ENCODE peak calls at places on chromosomes 6 and 20, in ten cellular contexts. One of them, this sample, is unnamed.

GRCh38 chr6:170082531-170083187 is 208.2 kb downstream of the DLL1 start:
- DNase-seq in astrocyte: no peak
- DNase-seq in CD8-positive, alpha-beta T cell: no peak
- DNase-seq in AG04450: no peak
- DNase-seq in psoas muscle: no peak
- DNase-seq in PC-3: peak; percentile 12
- DNase-seq in foreskin fibroblast: no peak
- DNase-seq in adrenal gland: no peak
- DNase-seq in lower leg skin: no peak
- DNase-seq in epithelial cell of proximal tubule: no peak
- DNase-seq in this sample: no peak

GRCh38 chr6:34529665-34530327 is 26.3 kb downstream of the SPDEF start:
- DNase-seq in astrocyte: no peak
- DNase-seq in epithelial cell of proximal tubule: peak; percentile 41
- DNase-seq in adrenal gland: no peak
- DNase-seq in AG04450: no peak
- DNase-seq in PC-3: peak; percentile 53
- DNase-seq in lower leg skin: no peak
- DNase-seq in psoas muscle: no peak
- DNase-seq in CD8-positive, alpha-beta T cell: no peak
- DNase-seq in foreskin fibroblast: no peak
- DNase-seq in this sample: no peak

GRCh38 chr6:85945454-85946185 is 302.9 kb upstream of the SYNCRIP start:
- DNase-seq in foreskin fibroblast: no peak
- DNase-seq in epithelial cell of proximal tubule: no peak
- DNase-seq in lower leg skin: no peak
- DNase-seq in AG04450: no peak
- DNase-seq in psoas muscle: no peak
- DNase-seq in PC-3: no peak
- DNase-seq in CD8-positive, alpha-beta T cell: no peak
- DNase-seq in adrenal gland: no peak
- DNase-seq in astrocyte: no peak
- DNase-seq in this sample: no peak

GRCh38 chr6:34487536-34487935 is 21.7 kb downstream of the PACSIN1 start:
- DNase-seq in CD8-positive, alpha-beta T cell: no peak
- DNase-seq in foreskin fibroblast: no peak
- DNase-seq in PC-3: no peak
- DNase-seq in AG04450: no peak
- DNase-seq in lower leg skin: no peak
- DNase-seq in adrenal gland: no peak
- DNase-seq in psoas muscle: no peak
- DNase-seq in epithelial cell of proximal tubule: no peak
- DNase-seq in astrocyte: no peak
- DNase-seq in this sample: no peak

GRCh38 chr20:40686893-40687292 is 2.1 kb downstream of the MAFB start:
- DNase-seq in PC-3: no peak
- DNase-seq in psoas muscle: no peak
- DNase-seq in epithelial cell of proximal tubule: no peak
- DNase-seq in astrocyte: no peak
- DNase-seq in lower leg skin: no peak
- DNase-seq in AG04450: no peak
- DNase-seq in adrenal gland: no peak
- DNase-seq in CD8-positive, alpha-beta T cell: no peak
- DNase-seq in foreskin fibroblast: no peak
- DNase-seq in this sample: no peak

GRCh38 chr20:47677314-47678129 is 107.8 kb downstream of the SULF2 start:
- DNase-seq in epithelial cell of proximal tubule: no peak
- DNase-seq in psoas muscle: no peak
- DNase-seq in AG04450: no peak
- DNase-seq in CD8-positive, alpha-beta T cell: peak; percentile 25
- DNase-seq in adrenal gland: peak; percentile 53
- DNase-seq in foreskin fibroblast: peak; percentile 46
- DNase-seq in lower leg skin: no peak
- DNase-seq in PC-3: peak; percentile 77
- DNase-seq in astrocyte: peak; percentile 16
- DNase-seq in this sample: no peak

GRCh38 chr20:35012227-35013069 is 56.8 kb downstream of the MYH7B start:
- DNase-seq in adrenal gland: peak; percentile 68
- DNase-seq in lower leg skin: no peak
- DNase-seq in foreskin fibroblast: peak; percentile 46
- DNase-seq in astrocyte: no peak
- DNase-seq in psoas muscle: peak; percentile 56
- DNase-seq in CD8-positive, alpha-beta T cell: no peak
- DNase-seq in AG04450: no peak
- DNase-seq in epithelial cell of proximal tubule: no peak
- DNase-seq in PC-3: no peak
- DNase-seq in this sample: no peak

GRCh38 chr6:42929928-42930360 is 664 bp downstream of the CNPY3 start:
- DNase-seq in foreskin fibroblast: peak; percentile 86
- DNase-seq in AG04450: peak; percentile 42
- DNase-seq in lower leg skin: peak; percentile 24
- DNase-seq in CD8-positive, alpha-beta T cell: peak; percentile 41
- DNase-seq in epithelial cell of proximal tubule: no peak
- DNase-seq in PC-3: peak; percentile 52
- DNase-seq in psoas muscle: no peak
- DNase-seq in adrenal gland: peak; percentile 25
- DNase-seq in astrocyte: peak; percentile 71
- DNase-seq in this sample: no peak

GRCh38 chr6:16257999-16258708 is 19.8 kb downstream of the GMPR start:
- DNase-seq in astrocyte: no peak
- DNase-seq in adrenal gland: no peak
- DNase-seq in psoas muscle: no peak
- DNase-seq in CD8-positive, alpha-beta T cell: no peak
- DNase-seq in foreskin fibroblast: no peak
- DNase-seq in lower leg skin: no peak
- DNase-seq in AG04450: no peak
- DNase-seq in PC-3: peak; percentile 3
- DNase-seq in epithelial cell of proximal tubule: no peak
- DNase-seq in this sample: no peak

GRCh38 chr20:56487216-56487615 is 18.8 kb downstream of the RTF2 start:
- DNase-seq in astrocyte: no peak
- DNase-seq in PC-3: no peak
- DNase-seq in lower leg skin: no peak
- DNase-seq in epithelial cell of proximal tubule: no peak
- DNase-seq in CD8-positive, alpha-beta T cell: no peak
- DNase-seq in foreskin fibroblast: no peak
- DNase-seq in psoas muscle: no peak
- DNase-seq in AG04450: no peak
- DNase-seq in adrenal gland: no peak
- DNase-seq in this sample: no peak

GRCh38 chr6:14305131-14305530 is 187.6 kb downstream of the CD83 start:
- DNase-seq in CD8-positive, alpha-beta T cell: no peak
- DNase-seq in psoas muscle: no peak
- DNase-seq in PC-3: peak; percentile 52
- DNase-seq in astrocyte: no peak
- DNase-seq in AG04450: no peak
- DNase-seq in adrenal gland: no peak
- DNase-seq in foreskin fibroblast: no peak
- DNase-seq in lower leg skin: no peak
- DNase-seq in epithelial cell of proximal tubule: no peak
- DNase-seq in this sample: no peak

GRCh38 chr6:26016326-26017275 is 54.0 kb downstream of the TRIM38 start:
- DNase-seq in AG04450: no peak
- DNase-seq in adrenal gland: no peak
- DNase-seq in lower leg skin: no peak
- DNase-seq in epithelial cell of proximal tubule: no peak
- DNase-seq in astrocyte: peak; percentile 17
- DNase-seq in foreskin fibroblast: peak; percentile 45
- DNase-seq in CD8-positive, alpha-beta T cell: no peak
- DNase-seq in psoas muscle: peak; percentile 60
- DNase-seq in PC-3: no peak
- DNase-seq in this sample: no peak

GRCh38 chr6:108585921-108586320 is 25.2 kb downstream of the FOXO3 start:
- DNase-seq in epithelial cell of proximal tubule: no peak
- DNase-seq in adrenal gland: no peak
- DNase-seq in psoas muscle: no peak
- DNase-seq in PC-3: no peak
- DNase-seq in astrocyte: no peak
- DNase-seq in foreskin fibroblast: no peak
- DNase-seq in lower leg skin: no peak
- DNase-seq in AG04450: no peak
- DNase-seq in CD8-positive, alpha-beta T cell: no peak
- DNase-seq in this sample: no peak

GRCh38 chr6:108588586-108588985 is 27.9 kb downstream of the FOXO3 start:
- DNase-seq in PC-3: peak; percentile 30
- DNase-seq in CD8-positive, alpha-beta T cell: no peak
- DNase-seq in lower leg skin: no peak
- DNase-seq in foreskin fibroblast: peak; percentile 83
- DNase-seq in epithelial cell of proximal tubule: no peak
- DNase-seq in psoas muscle: peak; percentile 49
- DNase-seq in astrocyte: peak; percentile 63
- DNase-seq in adrenal gland: no peak
- DNase-seq in AG04450: no peak
- DNase-seq in this sample: no peak

GRCh38 chr6:108589244-108589730 is 28.6 kb downstream of the FOXO3 start:
- DNase-seq in PC-3: peak; percentile 47
- DNase-seq in lower leg skin: peak; percentile 91
- DNase-seq in astrocyte: peak; percentile 56
- DNase-seq in epithelial cell of proximal tubule: peak; percentile 72
- DNase-seq in adrenal gland: peak; percentile 61
- DNase-seq in psoas muscle: peak; percentile 90
- DNase-seq in CD8-positive, alpha-beta T cell: no peak
- DNase-seq in AG04450: no peak
- DNase-seq in foreskin fibroblast: peak; percentile 78
- DNase-seq in this sample: no peak

GRCh38 chr6:108584323-108584722 is 23.6 kb downstream of the FOXO3 start:
- DNase-seq in epithelial cell of proximal tubule: no peak
- DNase-seq in adrenal gland: no peak
- DNase-seq in psoas muscle: no peak
- DNase-seq in lower leg skin: no peak
- DNase-seq in PC-3: no peak
- DNase-seq in astrocyte: no peak
- DNase-seq in AG04450: no peak
- DNase-seq in CD8-positive, alpha-beta T cell: no peak
- DNase-seq in foreskin fibroblast: peak; percentile 7
- DNase-seq in this sample: no peak

GRCh38 chr6:108587258-108588059 is 26.7 kb downstream of the FOXO3 start:
- DNase-seq in adrenal gland: peak; percentile 33
- DNase-seq in CD8-positive, alpha-beta T cell: no peak
- DNase-seq in astrocyte: peak; percentile 78
- DNase-seq in epithelial cell of proximal tubule: no peak
- DNase-seq in psoas muscle: no peak
- DNase-seq in lower leg skin: no peak
- DNase-seq in foreskin fibroblast: peak; percentile 94
- DNase-seq in AG04450: peak; percentile 70
- DNase-seq in PC-3: peak; percentile 56
- DNase-seq in this sample: peak; percentile 43
- H3K4me3 ChIP-seq in adrenal gland: no peak overlapping the region
- H3K4me3 ChIP-seq in CD8-positive, alpha-beta T cell: no peak overlapping the region
- H3K4me3 ChIP-seq in astrocyte: no peak overlapping the region
- H3K4me3 ChIP-seq in epithelial cell of proximal tubule: no peak overlapping the region
- H3K4me3 ChIP-seq in psoas muscle: peak overlapping the region; percentile 31
- H3K4me3 ChIP-seq in lower leg skin: no peak overlapping the region
- H3K4me3 ChIP-seq in foreskin fibroblast: no peak overlapping the region
- H3K4me3 ChIP-seq in AG04450: no peak overlapping the region
- H3K4me3 ChIP-seq in PC-3: no peak overlapping the region
- H3K4me3 ChIP-seq in this sample: no peak overlapping the region

DNA sequence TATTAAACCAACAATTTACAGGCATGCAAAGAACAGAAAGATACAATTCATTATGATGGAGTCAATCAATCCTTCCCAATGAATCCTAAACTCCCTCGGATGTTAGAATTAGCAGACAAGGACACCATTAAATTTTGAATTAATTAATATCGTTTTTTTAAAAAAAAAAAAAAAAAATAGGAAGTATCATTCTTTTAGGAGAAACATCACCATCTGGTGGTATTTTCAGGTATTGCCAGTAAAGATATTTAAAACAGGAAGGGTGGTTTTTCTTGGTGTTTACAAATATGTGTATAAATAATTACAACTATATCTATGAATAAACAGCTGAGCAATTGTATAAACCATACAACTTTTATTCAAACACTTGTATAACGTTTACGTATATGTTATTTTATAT is 564.4 kb downstream of the HAO1 start:
- DNase-seq in CD8-positive, alpha-beta T cell: no peak
- DNase-seq in lower leg skin: no peak
- DNase-seq in PC-3: peak; percentile 73
- DNase-seq in adrenal gland: no peak
- DNase-seq in epithelial cell of proximal tubule: no peak
- DNase-seq in AG04450: no peak
- DNase-seq in astrocyte: no peak
- DNase-seq in psoas muscle: no peak
- DNase-seq in foreskin fibroblast: peak; percentile 49
- DNase-seq in this sample: no peak
- TF ChIP-seq CTCF in CD8-positive, alpha-beta T cell: peak; percentile 42
- TF ChIP-seq CTCF in lower leg skin: no peak
- TF ChIP-seq CTCF in PC-3: peak; percentile 51
- TF ChIP-seq CTCF in adrenal gland: no peak
- TF ChIP-seq CTCF in epithelial cell of proximal tubule: peak; percentile 44
- TF ChIP-seq CTCF in AG04450: peak; percentile 54
- TF ChIP-seq CTCF in astrocyte: peak; percentile 34
- TF ChIP-seq CTCF in psoas muscle: peak; percentile 46
- TF ChIP-seq CTCF in foreskin fibroblast: peak; percentile 34
- TF ChIP-seq CTCF in this sample: peak; percentile 19

GRCh38 chr6:141057761-141058160 is 1075.0 kb upstream of the GJE1 start:
- DNase-seq in CD8-positive, alpha-beta T cell: no peak
- DNase-seq in foreskin fibroblast: no peak
- DNase-seq in epithelial cell of proximal tubule: no peak
- DNase-seq in astrocyte: no peak
- DNase-seq in PC-3: no peak
- DNase-seq in lower leg skin: no peak
- DNase-seq in psoas muscle: no peak
- DNase-seq in AG04450: no peak
- DNase-seq in adrenal gland: no peak
- DNase-seq in this sample: no peak
- H3K4me3 ChIP-seq in CD8-positive, alpha-beta T cell: no peak overlapping the region
- H3K4me3 ChIP-seq in foreskin fibroblast: no peak overlapping the region
- H3K4me3 ChIP-seq in epithelial cell of proximal tubule: no peak overlapping the region
- H3K4me3 ChIP-seq in astrocyte: no peak overlapping the region
- H3K4me3 ChIP-seq in PC-3: no peak overlapping the region
- H3K4me3 ChIP-seq in lower leg skin: no peak overlapping the region
- H3K4me3 ChIP-seq in psoas muscle: no peak overlapping the region
- H3K4me3 ChIP-seq in AG04450: no peak overlapping the region
- H3K4me3 ChIP-seq in adrenal gland: no peak overlapping the region
- H3K4me3 ChIP-seq in this sample: no peak overlapping the region

DNA sequence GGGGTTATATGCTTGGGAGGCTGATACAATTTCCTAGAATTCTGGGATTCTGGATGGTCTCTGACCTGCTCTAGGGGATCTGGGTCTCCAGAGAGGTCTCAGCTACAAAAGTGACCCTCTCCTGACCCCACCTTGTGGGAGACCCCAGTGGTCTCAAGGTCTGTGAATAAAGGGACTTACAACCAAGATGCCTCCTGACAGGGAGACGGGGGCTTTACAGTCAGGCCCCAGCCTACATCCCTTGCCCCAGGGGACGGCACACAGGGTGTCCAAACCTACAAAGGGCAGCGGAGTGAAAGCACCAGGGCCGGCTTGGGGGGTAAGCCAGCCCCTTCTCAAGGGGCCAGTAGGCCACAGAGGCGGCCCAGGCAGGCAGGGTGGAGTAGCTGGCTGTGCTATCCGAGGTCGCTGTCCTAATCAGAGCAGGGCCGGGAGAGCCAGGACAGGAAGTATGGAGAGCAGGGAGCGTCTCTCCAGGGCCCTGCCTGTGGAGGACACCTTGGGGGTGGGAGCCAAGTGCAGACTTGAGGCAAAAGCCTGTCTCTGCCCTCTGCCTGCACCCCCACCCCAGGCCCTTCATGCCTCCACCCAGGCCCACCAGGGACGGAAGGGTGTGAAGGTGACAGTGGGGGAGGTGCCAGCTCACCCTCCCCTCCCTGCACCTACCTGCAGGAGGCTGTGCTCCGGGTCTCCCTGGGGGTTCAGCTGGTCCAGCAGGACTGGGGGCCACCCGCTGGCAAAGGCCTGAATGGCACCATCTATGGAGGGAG is 3.5 kb downstream of the GFRA4 start:
- DNase-seq in lower leg skin: no peak
- DNase-seq in AG04450: no peak
- DNase-seq in adrenal gland: peak; percentile 5
- DNase-seq in foreskin fibroblast: no peak
- DNase-seq in psoas muscle: peak; percentile 43
- DNase-seq in PC-3: no peak
- DNase-seq in astrocyte: no peak
- DNase-seq in CD8-positive, alpha-beta T cell: no peak
- DNase-seq in epithelial cell of proximal tubule: no peak
- DNase-seq in this sample: no peak
- TF ChIP-seq CTCF in lower leg skin: no peak
- TF ChIP-seq CTCF in AG04450: no peak
- TF ChIP-seq CTCF in adrenal gland: no peak
- TF ChIP-seq CTCF in foreskin fibroblast: no peak
- TF ChIP-seq CTCF in psoas muscle: no peak
- TF ChIP-seq CTCF in PC-3: no peak
- TF ChIP-seq CTCF in astrocyte: no peak
- TF ChIP-seq CTCF in CD8-positive, alpha-beta T cell: no peak
- TF ChIP-seq CTCF in epithelial cell of proximal tubule: peak; percentile 17
- TF ChIP-seq CTCF in this sample: no peak

This sample was measured in AG09309.